ENCODE peak calls at places on chromosome 5, in five cellular contexts. L is ovary, E is bronchial epithelial cell, K is SK-N-SH, N is progenitor cell of endocrine pancreas. U is an unnamed sample.

GRCh38 chr5:91016954-91017690 is 366.0 kb downstream of the ARRDC3 start:
- DNase-seq in K (no peak), N (no peak), E (peak; percentile 80), L (no peak), U (no peak)

GRCh38 chr5:78279194-78279593 is 15.3 kb downstream of the AP3B1 start:
- DNase-seq in K (no peak), E (no peak), L (no peak), N (no peak), U (no peak)

GRCh38 chr5:380701-381309 is 59.3 kb downstream of the AHRR start:
- DNase-seq in N (peak; percentile 1), E (no peak), K (no peak), L (no peak), U (no peak)

GRCh38 chr5:149168276-149168675 is 27.0 kb downstream of the ABLIM3 start:
- DNase-seq in K (no peak), E (no peak), L (no peak), N (no peak), U (no peak)

GRCh38 chr5:122515709-122516431 is 203.8 kb downstream of the SNCAIP start:
- DNase-seq in E (peak; percentile 60), K (peak; percentile 71), L (peak; percentile 50), N (peak; percentile 16), U (peak; percentile 45)

GRCh38 chr5:176643491-176644219 is 3.6 kb upstream of the TSPAN17 start:
- DNase-seq in K (no peak), N (no peak), E (no peak), L (no peak), U (no peak)

GRCh38 chr5:102764381-102765005 is 9.4 kb downstream of the PAM start:
- DNase-seq in K (no peak), N (no peak), L (no peak), E (no peak), U (no peak)

GRCh38 chr5:33188089-33188488 is 252.7 kb upstream of the TARS1 start:
- DNase-seq in L (no peak), E (no peak), N (no peak), K (no peak), U (no peak)

GRCh38 chr5:36878421-36879088 is 2.0 kb downstream of the NIPBL start:
- DNase-seq in L (peak; percentile 29), K (peak; percentile 69), E (no peak), N (no peak), U (peak; percentile 72)

GRCh38 chr5:140358738-140359310 is 1.2 kb upstream of the SLC4A9 start:
- DNase-seq in E (no peak), N (no peak), K (peak; percentile 50), L (no peak), U (peak; percentile 33)

GRCh38 chr5:166781729-166782128 is 1509.7 kb upstream of the WWC1 start:
- DNase-seq in N (no peak), L (no peak), E (no peak), K (peak; percentile 36), U (peak; percentile 18)

GRCh38 chr5:172556971-172557461 is 84.0 kb upstream of the NEURL1B start:
- DNase-seq in N (no peak), K (no peak), E (no peak), L (peak; percentile 86), U (peak; percentile 52)

GRCh38 chr5:120152472-120152871 is 311.6 kb upstream of the PRR16 start:
- DNase-seq in L (no peak), K (no peak), N (no peak), E (peak; percentile 93), U (no peak)

GRCh38 chr5:56557198-56557597 is 258.2 kb upstream of the MAP3K1 start:
- DNase-seq in E (peak; percentile 34), K (no peak), L (no peak), N (no peak), U (no peak)

GRCh38 chr5:172418847-172419810 is 35.2 kb downstream of the SH3PXD2B start:
- DNase-seq in N (no peak), E (peak; percentile 90), K (peak; percentile 70), L (peak; percentile 45), U (no peak)

GRCh38 chr5:120017523-120017922 is 388.2 kb downstream of the FAM170A start:
- DNase-seq in N (no peak), E (peak; percentile 63), L (no peak), K (no peak), U (no peak)

GRCh38 chr5:174503461-174504265 is 220.7 kb upstream of the MSX2 start:
- DNase-seq in L (no peak), E (peak; percentile 92), N (no peak), K (no peak), U (no peak)

GRCh38 chr5:77741608-77742007 is 34.5 kb downstream of the TBCA start:
- DNase-seq in K (no peak), E (no peak), N (no peak), L (no peak), U (no peak)

GRCh38 chr5:12566441-12566840 is 662.2 kb upstream of the CTNND2 start:
- DNase-seq in K (no peak), E (peak; percentile 2), L (no peak), N (no peak), U (no peak)

GRCh38 chr5:77937015-77937908 is 161.1 kb upstream of the TBCA start:
- DNase-seq in L (no peak), N (no peak), E (no peak), K (no peak), U (no peak)

GRCh38 chr5:178489281-178489976 is 100.8 kb downstream of the COL23A1 start:
- DNase-seq in L (no peak), E (no peak), N (no peak), K (no peak), U (no peak)

GRCh38 chr5:14118551-14119320 is 24.4 kb upstream of the TRIO start:
- DNase-seq in K (no peak), E (no peak), L (no peak), N (no peak), U (no peak)

GRCh38 chr5:150000990-150001659 is 586 bp downstream of the HMGXB3 start:
- DNase-seq in E (peak; percentile 34), L (no peak), K (peak; percentile 49), N (peak; percentile 26), U (peak; percentile 61)

GRCh38 chr5:169020102-169020501 is 280.8 kb downstream of the SLIT3 start:
- DNase-seq in N (no peak), E (peak; percentile 49), K (peak; percentile 18), L (no peak), U (no peak)

GRCh38 chr5:124980174-124980941 is 233.9 kb upstream of the ZNF608 start:
- DNase-seq in E (no peak), K (peak; percentile 58), L (no peak), N (no peak), U (no peak)

GRCh38 chr5:56328753-56329560 is 95.8 kb upstream of the ANKRD55 start:
- DNase-seq in K (no peak), L (no peak), E (peak; percentile 89), N (no peak), U (no peak)

GRCh38 chr5:35131723-35132122 is 84.0 kb upstream of the AGXT2 start:
- DNase-seq in N (no peak), E (no peak), K (no peak), L (no peak), U (no peak)

GRCh38 chr5:101278011-101278687 is 375.1 kb upstream of the ST8SIA4 start:
- DNase-seq in K (no peak), L (no peak), N (no peak), E (peak; percentile 91), U (no peak)

GRCh38 chr5:177310757-177311173 is 933 bp downstream of the MXD3 start:
- DNase-seq in K (no peak), E (peak; percentile 18), N (no peak), L (no peak), U (no peak)

GRCh38 chr5:1532384-1532783 is 8.6 kb upstream of the LPCAT1 start:
- DNase-seq in L (no peak), E (no peak), K (no peak), N (no peak), U (no peak)

GRCh38 chr5:109612278-109612905 is 77.3 kb upstream of the MAN2A1 start:
- DNase-seq in K (no peak), L (no peak), N (no peak), E (no peak), U (no peak)

DNA sequence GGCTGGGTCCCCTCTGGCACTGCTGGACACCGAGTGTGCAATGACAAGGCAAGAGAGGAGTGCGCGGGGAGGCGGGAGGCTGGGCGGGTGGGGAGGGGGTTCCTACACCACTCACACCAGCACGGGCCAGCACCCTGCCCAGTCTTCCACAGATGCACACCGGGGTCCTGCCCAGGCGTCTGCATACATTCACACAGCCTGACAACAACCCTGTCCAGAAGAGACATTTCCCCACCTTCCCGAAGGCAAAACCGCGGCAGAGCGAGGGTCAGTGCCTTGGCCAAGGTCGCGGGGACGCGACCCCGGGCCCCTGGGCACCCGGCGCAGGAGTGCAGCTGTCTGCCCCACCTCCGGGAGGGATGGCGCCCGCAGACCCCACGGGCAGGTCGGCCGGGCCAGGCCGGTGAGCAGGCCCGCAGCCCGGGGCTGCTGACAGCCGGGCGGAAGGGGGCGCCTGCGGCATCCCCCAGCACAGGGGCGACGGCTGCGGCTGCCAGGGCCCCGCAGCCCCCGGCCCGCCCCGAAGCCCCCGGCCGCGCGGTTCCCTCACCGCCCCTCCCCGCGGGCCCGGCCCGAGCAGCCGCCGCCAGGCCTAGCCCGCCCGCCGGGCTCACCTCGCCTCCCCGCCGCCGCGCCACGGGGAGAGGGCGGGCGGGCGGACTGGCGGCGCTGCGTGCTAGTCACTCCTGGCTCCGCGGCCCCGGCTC is 496 bp downstream of the MAPK9 start:
- DNase-seq in N (peak; percentile 37), E (no peak), L (no peak), K (no peak), U (peak; percentile 34)
- TF ChIP-seq CTCF in N (peak; percentile 38), E (peak; percentile 24), L (no peak), K (peak; percentile 15), U (no peak)

GRCh38 chr5:76402251-76402879 is 720 bp upstream of the IQGAP2 start:
- DNase-seq in N (peak; percentile 12), K (peak; percentile 64), E (peak; percentile 7), L (peak; percentile 32), U (peak; percentile 62)
- TF ChIP-seq CTCF in N (no peak), K (no peak), E (no peak), L (no peak), U (no peak)

GRCh38 chr5:113824307-113824706 is 310.8 kb downstream of the YTHDC2 start:
- DNase-seq in N (no peak), K (no peak), L (no peak), E (no peak), U (no peak)
- TF ChIP-seq CTCF in N (peak; percentile 35), K (no peak), L (no peak), E (no peak), U (no peak)

GRCh38 chr5:139245637-139246335 is 47.6 kb upstream of the SIL1 start:
- DNase-seq in K (no peak), N (no peak), E (peak; percentile 21), L (no peak), U (no peak)
- TF ChIP-seq CTCF in K (no peak), N (no peak), E (no peak), L (no peak), U (no peak)

DNA sequence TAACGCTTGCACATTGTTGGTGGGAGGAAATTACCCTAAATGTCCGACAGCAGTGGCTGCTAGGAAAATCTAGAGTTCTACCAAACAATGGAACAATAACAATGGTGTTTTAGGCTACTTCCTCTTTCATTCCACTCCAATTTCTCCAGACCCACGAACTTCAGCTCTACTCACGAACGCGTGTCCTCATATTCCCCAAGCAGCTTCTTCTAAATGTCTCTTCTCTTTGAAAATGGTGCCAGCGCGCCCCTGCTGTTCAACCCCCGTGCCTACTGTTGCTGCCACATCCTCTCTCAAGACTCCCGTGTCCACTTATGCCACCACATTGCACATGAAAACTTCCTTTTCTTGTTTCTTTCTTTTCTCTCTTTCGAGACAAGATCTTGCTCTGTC is 25.6 kb downstream of the OR2V2 start:
- DNase-seq in E (no peak), N (no peak), K (peak; percentile 53), L (no peak), U (no peak)
- TF ChIP-seq CTCF in E (no peak), N (peak; percentile 28), K (peak; percentile 51), L (no peak), U (no peak)

U was measured in nephron progenitor cell.